ENCODE peak calls at places on chromosome X, in six cellular contexts. One of them, this sample, is unnamed.

GRCh38 chrX:68440940-68441339 is 7.6 kb upstream of the OPHN1 start:
- DNase-seq in CD4-positive, alpha-beta T cell: no peak
- DNase-seq in heart right ventricle: peak
- DNase-seq in CD8-positive, alpha-beta T cell: no peak
- DNase-seq in A549: peak
- DNase-seq in pancreas: no peak
- DNase-seq in this sample: no peak

GRCh38 chrX:11244641-11245040 is 48.6 kb upstream of the AMELX start:
- DNase-seq in pancreas: no peak
- DNase-seq in CD4-positive, alpha-beta T cell: no peak
- DNase-seq in heart right ventricle: peak
- DNase-seq in CD8-positive, alpha-beta T cell: no peak
- DNase-seq in A549: no peak
- DNase-seq in this sample: no peak

GRCh38 chrX:17474892-17475291 is 99.9 kb downstream of the NHS start:
- DNase-seq in pancreas: no peak
- DNase-seq in A549: peak
- DNase-seq in CD4-positive, alpha-beta T cell: no peak
- DNase-seq in CD8-positive, alpha-beta T cell: no peak
- DNase-seq in heart right ventricle: no peak
- DNase-seq in this sample: no peak

GRCh38 chrX:39492495-39493162 is 605.1 kb downstream of the BCOR start:
- DNase-seq in heart right ventricle: no peak
- DNase-seq in A549: no peak
- DNase-seq in CD4-positive, alpha-beta T cell: no peak
- DNase-seq in CD8-positive, alpha-beta T cell: no peak
- DNase-seq in pancreas: no peak
- DNase-seq in this sample: no peak

GRCh38 chrX:100648601-100649417 is 4.8 kb downstream of the SRPX2 start:
- DNase-seq in heart right ventricle: peak
- DNase-seq in CD4-positive, alpha-beta T cell: no peak
- DNase-seq in A549: peak
- DNase-seq in pancreas: no peak
- DNase-seq in CD8-positive, alpha-beta T cell: no peak
- DNase-seq in this sample: no peak

GRCh38 chrX:58051346-58051745 is 141.1 kb upstream of the ZXDA start:
- DNase-seq in CD8-positive, alpha-beta T cell: no peak
- DNase-seq in A549: peak
- DNase-seq in CD4-positive, alpha-beta T cell: no peak
- DNase-seq in pancreas: no peak
- DNase-seq in heart right ventricle: no peak
- DNase-seq in this sample: no peak

GRCh38 chrX:103716967-103717366 is 6.3 kb downstream of the TMEM31 start:
- DNase-seq in CD4-positive, alpha-beta T cell: no peak
- DNase-seq in CD8-positive, alpha-beta T cell: no peak
- DNase-seq in pancreas: no peak
- DNase-seq in A549: peak
- DNase-seq in heart right ventricle: no peak
- DNase-seq in this sample: no peak

GRCh38 chrX:105837227-105837626 is 14.9 kb downstream of the NRK start:
- DNase-seq in CD8-positive, alpha-beta T cell: no peak
- DNase-seq in A549: no peak
- DNase-seq in pancreas: peak
- DNase-seq in CD4-positive, alpha-beta T cell: no peak
- DNase-seq in heart right ventricle: peak
- DNase-seq in this sample: no peak

GRCh38 chrX:16946361-16946964 is at the start of gene REPS2:
- DNase-seq in pancreas: peak
- DNase-seq in heart right ventricle: peak
- DNase-seq in CD8-positive, alpha-beta T cell: peak
- DNase-seq in CD4-positive, alpha-beta T cell: peak
- DNase-seq in A549: peak
- DNase-seq in this sample: no peak

GRCh38 chrX:148269513-148269912 is 230.9 kb upstream of the AFF2 start:
- DNase-seq in pancreas: no peak
- DNase-seq in CD4-positive, alpha-beta T cell: no peak
- DNase-seq in A549: no peak
- DNase-seq in heart right ventricle: no peak
- DNase-seq in CD8-positive, alpha-beta T cell: no peak
- DNase-seq in this sample: no peak

GRCh38 chrX:119692241-119693031 is 532 bp downstream of the SEPTIN6 start:
- DNase-seq in A549: peak
- DNase-seq in CD8-positive, alpha-beta T cell: no peak
- DNase-seq in pancreas: peak
- DNase-seq in heart right ventricle: peak
- DNase-seq in CD4-positive, alpha-beta T cell: peak
- DNase-seq in this sample: no peak
- H3K27ac ChIP-seq in A549: peak
- H3K27ac ChIP-seq in CD8-positive, alpha-beta T cell: peak
- H3K27ac ChIP-seq in pancreas: peak
- H3K27ac ChIP-seq in heart right ventricle: peak
- H3K27ac ChIP-seq in CD4-positive, alpha-beta T cell: peak
- H3K27ac ChIP-seq in this sample: no peak

GRCh38 chrX:71100581-71101505 is 5.2 kb downstream of the FOXO4 start:
- DNase-seq in heart right ventricle: no peak
- DNase-seq in CD4-positive, alpha-beta T cell: no peak
- DNase-seq in CD8-positive, alpha-beta T cell: no peak
- DNase-seq in A549: no peak
- DNase-seq in pancreas: no peak
- DNase-seq in this sample: no peak

GRCh38 chrX:71099736-71100135 is 4.1 kb downstream of the FOXO4 start:
- DNase-seq in CD8-positive, alpha-beta T cell: no peak
- DNase-seq in pancreas: no peak
- DNase-seq in A549: no peak
- DNase-seq in heart right ventricle: no peak
- DNase-seq in CD4-positive, alpha-beta T cell: no peak
- DNase-seq in this sample: no peak

GRCh38 chrX:71096702-71097032 is 1.0 kb downstream of the FOXO4 start:
- DNase-seq in CD4-positive, alpha-beta T cell: no peak
- DNase-seq in A549: no peak
- DNase-seq in heart right ventricle: no peak
- DNase-seq in pancreas: no peak
- DNase-seq in CD8-positive, alpha-beta T cell: no peak
- DNase-seq in this sample: no peak

GRCh38 chrX:71098302-71098701 is 2.7 kb downstream of the FOXO4 start:
- DNase-seq in A549: peak
- DNase-seq in CD8-positive, alpha-beta T cell: peak
- DNase-seq in CD4-positive, alpha-beta T cell: peak
- DNase-seq in pancreas: no peak
- DNase-seq in heart right ventricle: peak
- DNase-seq in this sample: no peak

GRCh38 chrX:71098951-71099506 is 3.4 kb downstream of the FOXO4 start:
- DNase-seq in A549: no peak
- DNase-seq in pancreas: no peak
- DNase-seq in heart right ventricle: no peak
- DNase-seq in CD4-positive, alpha-beta T cell: no peak
- DNase-seq in CD8-positive, alpha-beta T cell: no peak
- DNase-seq in this sample: no peak
- H3K27ac ChIP-seq in A549: no peak
- H3K27ac ChIP-seq in pancreas: no peak
- H3K27ac ChIP-seq in heart right ventricle: no peak
- H3K27ac ChIP-seq in CD4-positive, alpha-beta T cell: no peak
- H3K27ac ChIP-seq in CD8-positive, alpha-beta T cell: no peak
- H3K27ac ChIP-seq in this sample: no peak

DNA sequence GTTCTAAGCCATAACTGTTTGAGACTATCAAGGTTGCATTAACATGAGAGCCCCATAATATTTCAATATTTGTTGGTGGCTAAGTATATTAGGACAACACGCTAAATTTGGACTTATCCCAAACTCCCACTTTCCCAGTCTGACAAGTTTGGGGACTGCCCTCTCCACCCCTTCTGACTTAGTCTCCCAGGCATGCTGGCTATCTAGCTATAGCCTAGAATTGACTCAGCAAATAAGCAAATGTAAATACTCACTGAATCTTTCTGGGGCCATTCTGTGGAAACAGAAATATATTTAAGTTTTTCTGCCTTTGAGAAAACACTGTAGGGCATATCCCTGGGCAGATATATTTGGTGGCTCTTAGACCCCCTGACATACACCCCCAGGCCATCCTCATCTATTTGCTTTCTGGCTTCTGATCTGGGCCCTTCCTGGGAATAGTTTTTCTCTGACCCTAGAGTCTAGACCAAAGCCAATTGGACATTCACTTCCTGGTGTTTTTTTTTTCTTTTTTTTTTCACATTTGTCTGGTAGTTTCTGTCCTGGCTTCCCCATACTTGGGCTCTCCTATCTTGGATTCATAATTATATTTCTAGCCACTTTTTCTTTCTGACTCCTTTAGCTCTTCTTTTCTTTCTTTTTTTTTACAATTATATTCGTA is 36.3 kb upstream of the CT47C1 start:
- DNase-seq in CD4-positive, alpha-beta T cell: no peak
- DNase-seq in CD8-positive, alpha-beta T cell: no peak
- DNase-seq in A549: no peak
- DNase-seq in pancreas: no peak
- DNase-seq in heart right ventricle: no peak
- DNase-seq in this sample: no peak
- H3K27ac ChIP-seq in CD4-positive, alpha-beta T cell: no peak
- H3K27ac ChIP-seq in CD8-positive, alpha-beta T cell: no peak
- H3K27ac ChIP-seq in A549: peak
- H3K27ac ChIP-seq in pancreas: no peak
- H3K27ac ChIP-seq in heart right ventricle: no peak
- H3K27ac ChIP-seq in this sample: no peak

GRCh38 chrX:78104447-78105176 is 564 bp downstream of the PGK1 start:
- DNase-seq in CD8-positive, alpha-beta T cell: peak
- DNase-seq in heart right ventricle: peak
- DNase-seq in A549: peak
- DNase-seq in pancreas: no peak
- DNase-seq in CD4-positive, alpha-beta T cell: no peak
- DNase-seq in this sample: no peak

GRCh38 chrX:78103001-78103634 is 930 bp upstream of the PGK1 start:
- DNase-seq in pancreas: no peak
- DNase-seq in CD8-positive, alpha-beta T cell: no peak
- DNase-seq in heart right ventricle: no peak
- DNase-seq in CD4-positive, alpha-beta T cell: no peak
- DNase-seq in A549: no peak
- DNase-seq in this sample: no peak

GRCh38 chrX:78103656-78104446 is at the start of gene PGK1:
- DNase-seq in A549: peak
- DNase-seq in heart right ventricle: peak
- DNase-seq in pancreas: peak
- DNase-seq in CD8-positive, alpha-beta T cell: peak
- DNase-seq in CD4-positive, alpha-beta T cell: peak
- DNase-seq in this sample: peak

GRCh38 chrX:78106651-78106986 is 2.6 kb downstream of the PGK1 start:
- DNase-seq in CD8-positive, alpha-beta T cell: no peak
- DNase-seq in pancreas: no peak
- DNase-seq in CD4-positive, alpha-beta T cell: no peak
- DNase-seq in A549: no peak
- DNase-seq in heart right ventricle: no peak
- DNase-seq in this sample: no peak

DNA sequence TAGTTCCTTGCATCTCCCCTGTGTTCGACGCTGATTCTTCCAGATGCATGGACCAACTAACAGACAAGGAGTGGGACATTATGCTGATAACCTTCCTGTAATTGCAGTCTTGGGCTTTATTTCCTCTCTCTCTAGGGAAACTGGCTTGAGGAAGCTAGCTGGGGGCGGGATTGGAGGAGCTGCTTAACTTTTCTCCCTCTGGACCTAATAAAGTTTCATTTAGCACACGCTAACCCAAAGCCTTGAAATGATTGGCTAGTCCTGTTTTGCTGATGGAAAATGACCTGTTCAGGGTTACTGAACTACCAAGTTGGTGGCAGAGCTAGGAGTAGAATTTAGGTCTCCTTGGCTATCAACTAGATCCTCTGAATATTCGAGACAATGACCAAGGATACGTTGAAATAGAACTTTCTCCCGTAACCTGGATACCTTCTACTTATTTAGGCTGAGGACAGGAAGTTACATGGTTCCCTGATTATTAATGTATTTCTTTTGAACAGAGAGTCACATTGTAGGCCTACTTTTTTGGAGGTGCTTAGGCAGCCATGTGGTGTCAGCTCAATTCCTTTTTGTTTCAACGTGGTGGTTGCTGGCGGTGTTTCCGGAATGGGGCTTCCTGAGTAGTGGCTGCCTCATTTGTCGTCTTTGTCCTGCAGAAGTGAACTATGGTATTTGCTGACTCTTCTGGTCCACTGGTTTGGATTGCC is 2.0 kb downstream of the PGK1 start:
- DNase-seq in heart right ventricle: no peak
- DNase-seq in CD4-positive, alpha-beta T cell: no peak
- DNase-seq in CD8-positive, alpha-beta T cell: peak
- DNase-seq in pancreas: no peak
- DNase-seq in A549: no peak
- DNase-seq in this sample: no peak
- H3K27ac ChIP-seq in heart right ventricle: peak
- H3K27ac ChIP-seq in CD4-positive, alpha-beta T cell: peak
- H3K27ac ChIP-seq in CD8-positive, alpha-beta T cell: peak
- H3K27ac ChIP-seq in pancreas: no peak
- H3K27ac ChIP-seq in A549: peak
- H3K27ac ChIP-seq in this sample: no peak

GRCh38 chrX:75131973-75132627 is 24.0 kb downstream of the ABCB7 start:
- DNase-seq in pancreas: no peak
- DNase-seq in heart right ventricle: no peak
- DNase-seq in CD4-positive, alpha-beta T cell: no peak
- DNase-seq in CD8-positive, alpha-beta T cell: no peak
- DNase-seq in A549: no peak
- DNase-seq in this sample: no peak
- H3K27ac ChIP-seq in pancreas: no peak
- H3K27ac ChIP-seq in heart right ventricle: no peak
- H3K27ac ChIP-seq in CD4-positive, alpha-beta T cell: no peak
- H3K27ac ChIP-seq in CD8-positive, alpha-beta T cell: no peak
- H3K27ac ChIP-seq in A549: no peak
- H3K27ac ChIP-seq in this sample: no peak

GRCh38 chrX:152897216-152898144 is at the start of gene ZNF185:
- DNase-seq in pancreas: peak
- DNase-seq in CD4-positive, alpha-beta T cell: no peak
- DNase-seq in heart right ventricle: no peak
- DNase-seq in A549: peak
- DNase-seq in CD8-positive, alpha-beta T cell: no peak
- DNase-seq in this sample: no peak

GRCh38 chrX:152899111-152899873 is 1.4 kb downstream of the ZNF185 start:
- DNase-seq in heart right ventricle: no peak
- DNase-seq in CD8-positive, alpha-beta T cell: no peak
- DNase-seq in CD4-positive, alpha-beta T cell: no peak
- DNase-seq in A549: no peak
- DNase-seq in pancreas: peak
- DNase-seq in this sample: no peak

GRCh38 chrX:152899874-152900719 is 2.2 kb downstream of the ZNF185 start:
- DNase-seq in CD8-positive, alpha-beta T cell: no peak
- DNase-seq in heart right ventricle: no peak
- DNase-seq in CD4-positive, alpha-beta T cell: no peak
- DNase-seq in A549: no peak
- DNase-seq in pancreas: peak
- DNase-seq in this sample: no peak

GRCh38 chrX:152896450-152896849 is 1.4 kb upstream of the ZNF185 start:
- DNase-seq in heart right ventricle: no peak
- DNase-seq in A549: peak
- DNase-seq in CD8-positive, alpha-beta T cell: no peak
- DNase-seq in pancreas: no peak
- DNase-seq in CD4-positive, alpha-beta T cell: no peak
- DNase-seq in this sample: no peak

DNA sequence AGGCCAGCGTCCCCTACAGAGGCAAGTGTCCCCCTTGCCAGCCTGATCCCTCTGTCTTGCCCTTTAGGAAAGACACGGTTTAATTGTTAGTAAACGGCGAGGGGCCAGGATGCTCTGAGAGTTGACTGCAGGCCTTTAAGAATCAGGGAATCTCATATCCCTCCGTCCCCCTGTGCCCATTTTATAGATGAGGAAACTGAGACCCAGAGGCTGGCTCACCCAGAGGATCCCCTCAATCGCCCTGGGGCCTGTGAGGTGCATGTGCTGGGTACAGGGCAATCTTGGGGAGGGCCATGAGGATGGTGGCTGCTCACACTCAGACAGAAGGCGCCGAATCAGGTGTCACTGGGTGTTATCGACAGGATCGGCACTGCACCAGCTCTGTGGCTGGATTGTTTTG is 575 bp downstream of the ZNF185 start:
- DNase-seq in pancreas: peak
- DNase-seq in CD4-positive, alpha-beta T cell: no peak
- DNase-seq in heart right ventricle: no peak
- DNase-seq in A549: no peak
- DNase-seq in CD8-positive, alpha-beta T cell: no peak
- DNase-seq in this sample: no peak
- H3K27ac ChIP-seq in pancreas: no peak
- H3K27ac ChIP-seq in CD4-positive, alpha-beta T cell: no peak
- H3K27ac ChIP-seq in heart right ventricle: no peak
- H3K27ac ChIP-seq in A549: peak
- H3K27ac ChIP-seq in CD8-positive, alpha-beta T cell: no peak
- H3K27ac ChIP-seq in this sample: no peak

This sample was measured in iPS DF 6.9.